ENCODE peak calls at places on chromosomes 5 and 9, in five cellular contexts. One of them, this sample, is unnamed.

GRCh38 chr5:53123702-53124101 is 14.1 kb upstream of the MOCS2 start:
- DNase-seq in nephron progenitor cell: no peak
- DNase-seq in foreskin keratinocyte: no peak
- DNase-seq in suprapubic skin: no peak
- DNase-seq in GM10248: no peak
- DNase-seq in this sample: no peak

GRCh38 chr5:100623719-100624118 is 88.5 kb downstream of the FAM174A start:
- DNase-seq in nephron progenitor cell: no peak
- DNase-seq in foreskin keratinocyte: peak; percentile 39
- DNase-seq in GM10248: no peak
- DNase-seq in suprapubic skin: no peak
- DNase-seq in this sample: no peak

GRCh38 chr9:123924727-123925126 is 5.2 kb downstream of the DENND1A start:
- DNase-seq in suprapubic skin: no peak
- DNase-seq in foreskin keratinocyte: peak; percentile 15
- DNase-seq in nephron progenitor cell: no peak
- DNase-seq in GM10248: no peak
- DNase-seq in this sample: no peak

GRCh38 chr5:175717837-175718236 is 60.0 kb downstream of the HRH2 start:
- DNase-seq in foreskin keratinocyte: no peak
- DNase-seq in suprapubic skin: peak; percentile 7
- DNase-seq in nephron progenitor cell: no peak
- DNase-seq in GM10248: no peak
- DNase-seq in this sample: no peak

GRCh38 chr5:159427180-159428012 is 97.1 kb upstream of the IL12B start:
- DNase-seq in nephron progenitor cell: no peak
- DNase-seq in foreskin keratinocyte: no peak
- DNase-seq in GM10248: peak; percentile 56
- DNase-seq in suprapubic skin: no peak
- DNase-seq in this sample: no peak

GRCh38 chr9:117718085-117718484 is 13.9 kb downstream of the TLR4 start:
- DNase-seq in foreskin keratinocyte: no peak
- DNase-seq in nephron progenitor cell: no peak
- DNase-seq in suprapubic skin: no peak
- DNase-seq in GM10248: peak; percentile 24
- DNase-seq in this sample: no peak

GRCh38 chr5:151686673-151687378 is at the start of gene SPARC:
- DNase-seq in nephron progenitor cell: peak; percentile 80
- DNase-seq in GM10248: peak; percentile 45
- DNase-seq in foreskin keratinocyte: peak; percentile 72
- DNase-seq in suprapubic skin: peak; percentile 92
- DNase-seq in this sample: peak; percentile 68

GRCh38 chr5:97936246-97936645 is 753.2 kb upstream of the RIOK2 start:
- DNase-seq in GM10248: no peak
- DNase-seq in nephron progenitor cell: no peak
- DNase-seq in suprapubic skin: no peak
- DNase-seq in foreskin keratinocyte: no peak
- DNase-seq in this sample: no peak

GRCh38 chr9:95096381-95096780 is 221.1 kb downstream of the FANCC start:
- DNase-seq in GM10248: no peak
- DNase-seq in nephron progenitor cell: no peak
- DNase-seq in foreskin keratinocyte: no peak
- DNase-seq in suprapubic skin: no peak
- DNase-seq in this sample: no peak

GRCh38 chr9:14212116-14212515 is 101.8 kb downstream of the NFIB start:
- DNase-seq in foreskin keratinocyte: peak; percentile 63
- DNase-seq in nephron progenitor cell: no peak
- DNase-seq in GM10248: no peak
- DNase-seq in suprapubic skin: no peak
- DNase-seq in this sample: no peak

GRCh38 chr5:126589536-126590297 is 5.3 kb downstream of the ALDH7A1 start:
- DNase-seq in GM10248: no peak
- DNase-seq in nephron progenitor cell: no peak
- DNase-seq in foreskin keratinocyte: no peak
- DNase-seq in suprapubic skin: no peak
- DNase-seq in this sample: no peak

GRCh38 chr5:160438316-160439204 is 16.9 kb downstream of the PTTG1 start:
- DNase-seq in foreskin keratinocyte: peak; percentile 45
- DNase-seq in suprapubic skin: no peak
- DNase-seq in GM10248: peak; percentile 46
- DNase-seq in nephron progenitor cell: peak; percentile 48
- DNase-seq in this sample: peak; percentile 30

GRCh38 chr9:138007566-138008080 is 130.0 kb downstream of the CACNA1B start:
- DNase-seq in foreskin keratinocyte: no peak
- DNase-seq in suprapubic skin: peak; percentile 43
- DNase-seq in nephron progenitor cell: no peak
- DNase-seq in GM10248: no peak
- DNase-seq in this sample: no peak

GRCh38 chr5:90793183-90793582 is 234.6 kb downstream of the ADGRV1 start:
- DNase-seq in foreskin keratinocyte: no peak
- DNase-seq in nephron progenitor cell: no peak
- DNase-seq in suprapubic skin: no peak
- DNase-seq in GM10248: no peak
- DNase-seq in this sample: no peak
- TF ChIP-seq CTCF in foreskin keratinocyte: peak; percentile 17
- TF ChIP-seq CTCF in nephron progenitor cell: no peak
- TF ChIP-seq CTCF in suprapubic skin: no peak
- TF ChIP-seq CTCF in GM10248: no peak
- TF ChIP-seq CTCF in this sample: no peak

GRCh38 chr9:80885894-80886293 is 803.5 kb downstream of the TLE1 start:
- DNase-seq in nephron progenitor cell: no peak
- DNase-seq in suprapubic skin: no peak
- DNase-seq in foreskin keratinocyte: no peak
- DNase-seq in GM10248: no peak
- DNase-seq in this sample: peak; percentile 13
- TF ChIP-seq CTCF in nephron progenitor cell: no peak
- TF ChIP-seq CTCF in suprapubic skin: no peak
- TF ChIP-seq CTCF in foreskin keratinocyte: peak; percentile 43
- TF ChIP-seq CTCF in GM10248: no peak
- TF ChIP-seq CTCF in this sample: no peak

DNA sequence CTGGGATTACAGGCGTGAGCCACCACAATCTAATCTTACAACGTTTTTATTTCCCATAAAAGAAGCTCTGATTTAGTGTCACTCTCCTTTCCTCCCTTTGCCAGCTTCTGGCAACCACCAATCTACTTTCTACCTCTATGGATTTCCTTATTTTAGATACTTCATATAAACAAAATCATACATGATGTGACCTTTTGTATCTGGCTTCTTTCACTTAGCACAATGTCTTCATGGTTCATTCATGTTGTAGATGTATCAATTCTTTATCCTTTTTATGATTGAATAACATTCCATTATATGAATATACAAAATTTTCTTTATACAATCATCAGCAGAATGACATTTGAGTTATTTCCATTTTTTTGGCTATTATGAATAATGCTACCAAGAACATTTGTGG is 9.7 kb upstream of the TRIO start:
- DNase-seq in suprapubic skin: no peak
- DNase-seq in GM10248: no peak
- DNase-seq in foreskin keratinocyte: no peak
- DNase-seq in nephron progenitor cell: no peak
- DNase-seq in this sample: no peak
- TF ChIP-seq CTCF in suprapubic skin: no peak
- TF ChIP-seq CTCF in GM10248: no peak
- TF ChIP-seq CTCF in foreskin keratinocyte: no peak
- TF ChIP-seq CTCF in nephron progenitor cell: no peak
- TF ChIP-seq CTCF in this sample: no peak

GRCh38 chr9:38142201-38142600 is 73.2 kb upstream of the SHB start:
- DNase-seq in suprapubic skin: no peak
- DNase-seq in nephron progenitor cell: no peak
- DNase-seq in GM10248: no peak
- DNase-seq in foreskin keratinocyte: peak; percentile 81
- DNase-seq in this sample: no peak
- TF ChIP-seq CTCF in suprapubic skin: no peak
- TF ChIP-seq CTCF in nephron progenitor cell: no peak
- TF ChIP-seq CTCF in GM10248: no peak
- TF ChIP-seq CTCF in foreskin keratinocyte: no peak
- TF ChIP-seq CTCF in this sample: no peak

GRCh38 chr5:35009657-35010056 is 38.1 kb downstream of the AGXT2 start:
- DNase-seq in suprapubic skin: no peak
- DNase-seq in GM10248: no peak
- DNase-seq in nephron progenitor cell: no peak
- DNase-seq in foreskin keratinocyte: no peak
- DNase-seq in this sample: no peak

GRCh38 chr5:35010676-35011075 is 37.1 kb downstream of the AGXT2 start:
- DNase-seq in nephron progenitor cell: no peak
- DNase-seq in GM10248: no peak
- DNase-seq in foreskin keratinocyte: no peak
- DNase-seq in suprapubic skin: no peak
- DNase-seq in this sample: no peak

GRCh38 chr5:35012796-35013195 is 35.0 kb downstream of the AGXT2 start:
- DNase-seq in nephron progenitor cell: no peak
- DNase-seq in foreskin keratinocyte: no peak
- DNase-seq in suprapubic skin: no peak
- DNase-seq in GM10248: no peak
- DNase-seq in this sample: no peak

GRCh38 chr5:35015063-35015462 is 32.7 kb downstream of the AGXT2 start:
- DNase-seq in nephron progenitor cell: no peak
- DNase-seq in suprapubic skin: no peak
- DNase-seq in GM10248: no peak
- DNase-seq in foreskin keratinocyte: no peak
- DNase-seq in this sample: no peak

DNA sequence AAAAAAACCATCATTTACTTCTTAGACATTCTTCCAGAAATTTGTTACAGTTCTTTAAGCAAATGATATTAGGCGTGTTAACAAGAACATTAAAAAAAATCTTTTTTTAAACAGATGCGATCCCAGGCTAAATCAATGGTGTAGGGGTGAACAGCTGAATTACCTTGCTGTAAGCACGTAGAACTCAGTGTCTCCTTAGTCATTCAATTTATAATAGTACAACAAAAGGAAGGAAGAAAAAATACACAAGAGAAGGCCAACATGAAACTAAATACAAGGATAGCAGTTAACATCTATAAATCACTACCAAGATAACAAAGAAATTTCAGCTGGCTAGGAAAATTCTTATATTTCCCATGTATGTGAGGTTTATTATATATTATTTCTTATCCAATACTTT is 35.4 kb downstream of the AGXT2 start:
- DNase-seq in nephron progenitor cell: no peak
- DNase-seq in GM10248: no peak
- DNase-seq in suprapubic skin: no peak
- DNase-seq in foreskin keratinocyte: no peak
- DNase-seq in this sample: no peak
- TF ChIP-seq CTCF in nephron progenitor cell: no peak
- TF ChIP-seq CTCF in GM10248: no peak
- TF ChIP-seq CTCF in suprapubic skin: no peak
- TF ChIP-seq CTCF in foreskin keratinocyte: no peak
- TF ChIP-seq CTCF in this sample: no peak

GRCh38 chr5:149796025-149796424 is 65.9 kb downstream of the PPARGC1B start:
- DNase-seq in foreskin keratinocyte: no peak
- DNase-seq in suprapubic skin: no peak
- DNase-seq in GM10248: no peak
- DNase-seq in nephron progenitor cell: no peak
- DNase-seq in this sample: no peak

GRCh38 chr5:149799119-149799623 is 69.1 kb downstream of the PPARGC1B start:
- DNase-seq in nephron progenitor cell: no peak
- DNase-seq in GM10248: no peak
- DNase-seq in foreskin keratinocyte: peak; percentile 76
- DNase-seq in suprapubic skin: no peak
- DNase-seq in this sample: no peak

GRCh38 chr5:149798466-149798865 is 68.4 kb downstream of the PPARGC1B start:
- DNase-seq in suprapubic skin: no peak
- DNase-seq in GM10248: no peak
- DNase-seq in nephron progenitor cell: no peak
- DNase-seq in foreskin keratinocyte: no peak
- DNase-seq in this sample: no peak

GRCh38 chr5:149796836-149797235 is 66.7 kb downstream of the PPARGC1B start:
- DNase-seq in nephron progenitor cell: no peak
- DNase-seq in GM10248: no peak
- DNase-seq in suprapubic skin: no peak
- DNase-seq in foreskin keratinocyte: no peak
- DNase-seq in this sample: no peak

GRCh38 chr5:149797897-149798296 is 67.8 kb downstream of the PPARGC1B start:
- DNase-seq in foreskin keratinocyte: no peak
- DNase-seq in suprapubic skin: no peak
- DNase-seq in nephron progenitor cell: no peak
- DNase-seq in GM10248: no peak
- DNase-seq in this sample: no peak
- TF ChIP-seq CTCF in foreskin keratinocyte: no peak
- TF ChIP-seq CTCF in suprapubic skin: no peak
- TF ChIP-seq CTCF in nephron progenitor cell: no peak
- TF ChIP-seq CTCF in GM10248: no peak
- TF ChIP-seq CTCF in this sample: no peak

DNA sequence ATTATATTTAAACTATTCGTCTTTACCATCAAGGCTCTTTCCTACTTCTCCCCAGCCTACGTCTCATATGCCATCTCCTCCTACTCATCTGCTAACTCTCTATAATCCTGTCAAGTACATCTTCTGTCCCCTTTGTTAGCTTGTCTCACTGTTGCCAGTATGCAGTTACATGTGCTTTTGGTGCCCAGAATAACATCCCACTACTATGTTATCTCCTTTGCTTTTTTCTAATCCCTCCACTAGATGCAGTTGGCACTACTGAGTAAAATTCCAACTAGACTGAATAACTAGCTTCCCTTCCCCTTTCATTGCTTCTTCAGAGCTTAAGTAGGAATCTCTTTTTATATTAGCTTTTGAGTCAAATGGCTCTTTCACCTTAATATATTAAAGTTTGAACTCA is 3.0 kb upstream of the ARRDC3 start:
- DNase-seq in foreskin keratinocyte: no peak
- DNase-seq in suprapubic skin: no peak
- DNase-seq in GM10248: no peak
- DNase-seq in nephron progenitor cell: no peak
- DNase-seq in this sample: no peak
- TF ChIP-seq CTCF in foreskin keratinocyte: no peak
- TF ChIP-seq CTCF in suprapubic skin: no peak
- TF ChIP-seq CTCF in GM10248: no peak
- TF ChIP-seq CTCF in nephron progenitor cell: no peak
- TF ChIP-seq CTCF in this sample: no peak

GRCh38 chr5:3326569-3327232 is 268.9 kb upstream of the IRX1 start:
- DNase-seq in suprapubic skin: no peak
- DNase-seq in foreskin keratinocyte: no peak
- DNase-seq in GM10248: no peak
- DNase-seq in nephron progenitor cell: no peak
- DNase-seq in this sample: no peak
- TF ChIP-seq CTCF in suprapubic skin: no peak
- TF ChIP-seq CTCF in foreskin keratinocyte: no peak
- TF ChIP-seq CTCF in GM10248: no peak
- TF ChIP-seq CTCF in nephron progenitor cell: no peak
- TF ChIP-seq CTCF in this sample: no peak

This sample was measured in glutamatergic neuron.